ENCODE peak calls at places on chromosomes 13 and 19, in five cellular contexts. One of them, this sample, is unnamed.

GRCh38 chr19:13079542-13079986 is 23.1 kb downstream of the LYL1 start:
- DNase-seq in hepatocyte: peak
- DNase-seq in mammary epithelial cell: no peak
- DNase-seq in endothelial cell of umbilical vein: peak
- DNase-seq in osteoblast: no peak
- DNase-seq in this sample: no peak

GRCh38 chr13:45446181-45446580 is 18.6 kb upstream of the COG3 start:
- DNase-seq in hepatocyte: no peak
- DNase-seq in mammary epithelial cell: peak
- DNase-seq in endothelial cell of umbilical vein: no peak
- DNase-seq in osteoblast: peak
- DNase-seq in this sample: no peak

GRCh38 chr19:19955208-19955607 is 54.5 kb downstream of the ZNF93 start:
- DNase-seq in hepatocyte: no peak
- DNase-seq in mammary epithelial cell: no peak
- DNase-seq in endothelial cell of umbilical vein: no peak
- DNase-seq in osteoblast: no peak
- DNase-seq in this sample: no peak

GRCh38 chr13:23510544-23510916 is 59.7 kb upstream of the TNFRSF19 start:
- DNase-seq in hepatocyte: no peak
- DNase-seq in mammary epithelial cell: peak
- DNase-seq in endothelial cell of umbilical vein: no peak
- DNase-seq in osteoblast: no peak
- DNase-seq in this sample: no peak

GRCh38 chr19:18543814-18544475 is 572 bp upstream of the FKBP8 start:
- DNase-seq in hepatocyte: peak
- DNase-seq in mammary epithelial cell: peak
- DNase-seq in endothelial cell of umbilical vein: peak
- DNase-seq in osteoblast: peak
- DNase-seq in this sample: peak

GRCh38 chr13:77698211-77699058 is 948 bp downstream of the SLAIN1 start:
- DNase-seq in hepatocyte: peak
- DNase-seq in mammary epithelial cell: no peak
- DNase-seq in endothelial cell of umbilical vein: peak
- DNase-seq in osteoblast: peak
- DNase-seq in this sample: peak

GRCh38 chr19:48646192-48646911 is 365 bp upstream of the CA11 start:
- DNase-seq in hepatocyte: peak
- DNase-seq in mammary epithelial cell: peak
- DNase-seq in endothelial cell of umbilical vein: peak
- DNase-seq in osteoblast: peak
- DNase-seq in this sample: peak

GRCh38 chr19:8577247-8577646 is at the start of gene MYO1F:
- DNase-seq in hepatocyte: no peak
- DNase-seq in mammary epithelial cell: no peak
- DNase-seq in endothelial cell of umbilical vein: no peak
- DNase-seq in osteoblast: no peak
- DNase-seq in this sample: no peak

GRCh38 chr13:36131215-36131930 is at the start of gene DCLK1:
- DNase-seq in hepatocyte: peak
- DNase-seq in mammary epithelial cell: peak
- DNase-seq in endothelial cell of umbilical vein: no peak
- DNase-seq in osteoblast: peak
- DNase-seq in this sample: peak

GRCh38 chr19:42831221-42832019 is 48.1 kb downstream of the PSG1 start:
- DNase-seq in hepatocyte: no peak
- DNase-seq in mammary epithelial cell: peak
- DNase-seq in endothelial cell of umbilical vein: no peak
- DNase-seq in osteoblast: no peak
- DNase-seq in this sample: no peak

GRCh38 chr13:50222569-50223332 is 207.5 kb downstream of the KCNRG start:
- DNase-seq in hepatocyte: peak
- DNase-seq in mammary epithelial cell: peak
- DNase-seq in endothelial cell of umbilical vein: no peak
- DNase-seq in osteoblast: peak
- DNase-seq in this sample: no peak

GRCh38 chr19:6694147-6694815 is 24.3 kb upstream of the TNFSF14 start:
- DNase-seq in hepatocyte: no peak
- DNase-seq in mammary epithelial cell: no peak
- DNase-seq in endothelial cell of umbilical vein: no peak
- DNase-seq in osteoblast: no peak
- DNase-seq in this sample: peak

GRCh38 chr19:6801397-6802086 is 29.0 kb downstream of the VAV1 start:
- DNase-seq in hepatocyte: no peak
- DNase-seq in mammary epithelial cell: no peak
- DNase-seq in endothelial cell of umbilical vein: peak
- DNase-seq in osteoblast: peak
- DNase-seq in this sample: peak

GRCh38 chr19:49106648-49107135 is 7.5 kb upstream of the LIN7B start:
- DNase-seq in hepatocyte: peak
- DNase-seq in mammary epithelial cell: peak
- DNase-seq in endothelial cell of umbilical vein: peak
- DNase-seq in osteoblast: peak
- DNase-seq in this sample: peak

GRCh38 chr13:113140677-113141590 is 17.5 kb upstream of the PROZ start:
- DNase-seq in hepatocyte: no peak
- DNase-seq in mammary epithelial cell: no peak
- DNase-seq in endothelial cell of umbilical vein: no peak
- DNase-seq in osteoblast: peak
- DNase-seq in this sample: no peak

GRCh38 chr13:98416408-98416807 is 160.5 kb downstream of the STK24 start:
- DNase-seq in hepatocyte: peak
- DNase-seq in mammary epithelial cell: no peak
- DNase-seq in endothelial cell of umbilical vein: no peak
- DNase-seq in osteoblast: no peak
- DNase-seq in this sample: no peak

GRCh38 chr13:74683411-74683810 is 549.2 kb upstream of the KLF12 start:
- DNase-seq in hepatocyte: no peak
- DNase-seq in mammary epithelial cell: peak
- DNase-seq in endothelial cell of umbilical vein: peak
- DNase-seq in osteoblast: no peak
- DNase-seq in this sample: peak
- TF ChIP-seq CTCF in hepatocyte: no peak
- TF ChIP-seq CTCF in mammary epithelial cell: peak
- TF ChIP-seq CTCF in endothelial cell of umbilical vein: no peak
- TF ChIP-seq CTCF in osteoblast: peak
- TF ChIP-seq CTCF in this sample: peak

DNA sequence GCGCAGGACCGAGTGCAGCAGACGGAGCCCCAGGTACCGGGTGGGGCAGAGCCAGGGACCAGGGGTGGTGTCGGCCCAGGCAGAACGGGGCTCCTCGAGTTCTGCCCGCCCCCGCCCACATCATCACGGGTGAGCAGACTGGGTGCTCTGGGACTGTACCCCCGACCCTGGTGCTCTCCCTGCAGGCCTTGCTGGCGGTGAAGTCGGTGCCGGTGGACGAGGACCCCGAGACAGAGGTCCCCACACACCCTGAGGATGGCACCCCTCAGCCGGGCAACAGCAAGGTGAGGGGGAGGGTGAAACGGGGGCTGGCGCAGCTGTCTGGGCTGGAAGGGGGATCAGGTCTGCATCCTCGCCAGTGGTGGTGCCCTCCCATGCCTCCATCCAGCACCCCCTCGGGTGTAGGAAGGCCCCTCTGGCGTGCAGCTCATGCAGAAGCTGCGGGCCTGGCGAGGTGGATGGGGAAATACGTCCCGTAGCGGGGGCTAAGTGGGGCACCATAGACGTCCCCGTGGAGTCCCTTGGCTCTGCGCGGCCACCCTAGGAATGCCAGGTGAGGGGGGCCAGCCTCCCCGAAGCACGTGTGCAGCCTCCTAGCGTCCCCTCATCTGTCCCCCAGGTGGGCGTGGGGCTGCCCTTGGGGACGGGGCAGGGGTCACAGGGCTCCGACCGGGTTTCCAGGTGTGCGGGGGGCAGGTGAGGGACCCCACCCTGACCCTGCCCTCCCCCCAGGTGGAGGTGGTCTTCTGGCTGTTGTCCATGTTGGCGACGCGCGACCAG is 6.4 kb downstream of the APC2 start:
- DNase-seq in hepatocyte: no peak
- DNase-seq in mammary epithelial cell: no peak
- DNase-seq in endothelial cell of umbilical vein: no peak
- DNase-seq in osteoblast: no peak
- DNase-seq in this sample: peak
- H2AFZ ChIP-seq in hepatocyte: no peak
- H2AFZ ChIP-seq in mammary epithelial cell: no peak
- H2AFZ ChIP-seq in endothelial cell of umbilical vein: no peak
- H2AFZ ChIP-seq in osteoblast: no peak
- H2AFZ ChIP-seq in this sample: no peak

DNA sequence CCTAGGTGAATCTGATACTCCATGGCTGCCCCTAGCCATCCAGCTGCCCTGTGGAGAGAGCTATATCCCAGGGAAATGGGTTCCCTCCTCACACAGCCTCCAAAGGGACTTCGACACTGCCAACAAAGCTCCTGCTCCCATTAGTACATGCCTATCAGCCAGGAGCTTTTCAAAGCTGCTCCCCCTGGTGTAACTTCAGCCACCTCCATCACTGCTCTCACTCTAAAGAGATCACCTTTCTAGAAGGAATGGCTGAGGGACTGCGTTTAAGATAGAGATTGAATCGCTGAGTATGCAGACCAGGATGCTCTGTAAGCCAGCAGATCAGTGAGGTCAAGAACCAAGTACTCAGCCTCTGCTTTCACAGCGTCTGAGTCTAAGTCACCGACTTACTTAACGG is 213.7 kb downstream of the NALCN start:
- DNase-seq in hepatocyte: no peak
- DNase-seq in mammary epithelial cell: no peak
- DNase-seq in endothelial cell of umbilical vein: no peak
- DNase-seq in osteoblast: no peak
- DNase-seq in this sample: peak
- TF ChIP-seq CTCF in hepatocyte: no peak
- TF ChIP-seq CTCF in mammary epithelial cell: no peak
- TF ChIP-seq CTCF in endothelial cell of umbilical vein: no peak
- TF ChIP-seq CTCF in osteoblast: no peak
- TF ChIP-seq CTCF in this sample: peak

DNA sequence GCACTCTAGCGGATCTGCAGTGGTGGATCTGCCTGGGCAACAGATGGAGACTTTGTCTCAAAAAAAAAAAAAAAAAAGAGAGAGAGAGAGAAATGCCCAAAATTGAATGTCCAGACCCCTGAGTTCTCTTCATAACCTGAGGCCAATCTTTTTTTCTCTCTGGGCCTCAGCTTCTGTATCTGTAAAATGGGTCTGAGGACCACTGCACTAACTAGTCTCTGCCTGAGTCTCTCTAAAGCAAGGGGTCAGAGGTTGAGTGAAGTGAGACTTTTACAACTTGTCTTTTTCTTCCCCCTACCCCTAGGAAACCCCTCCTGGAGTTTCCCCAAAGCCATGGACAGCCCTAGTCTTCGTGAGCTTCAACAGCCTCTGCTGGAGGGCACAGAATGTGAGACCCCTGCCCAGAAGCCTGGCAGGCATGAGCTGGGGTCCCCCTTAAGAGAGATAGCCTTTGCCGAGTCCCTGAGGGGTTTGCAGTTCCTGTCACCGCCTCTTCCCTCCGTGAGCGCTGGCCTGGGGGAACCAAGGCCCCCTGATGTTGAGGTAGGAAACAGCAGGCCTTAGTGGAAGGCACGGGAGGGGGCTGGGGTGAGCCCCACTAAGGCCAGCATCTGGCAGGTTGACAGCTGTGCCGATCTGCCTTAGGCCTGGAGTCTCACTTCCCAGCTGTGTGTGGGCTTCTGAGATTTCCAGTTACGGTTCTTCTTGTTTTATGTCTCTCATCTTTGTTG is 1.8 kb downstream of the TMEM91 start:
- DNase-seq in hepatocyte: peak
- DNase-seq in mammary epithelial cell: no peak
- DNase-seq in endothelial cell of umbilical vein: no peak
- DNase-seq in osteoblast: no peak
- DNase-seq in this sample: peak
- H2AFZ ChIP-seq in hepatocyte: no peak
- H2AFZ ChIP-seq in mammary epithelial cell: no peak
- H2AFZ ChIP-seq in endothelial cell of umbilical vein: no peak
- H2AFZ ChIP-seq in osteoblast: no peak
- H2AFZ ChIP-seq in this sample: no peak

GRCh38 chr19:4443188-4443587 is 14.4 kb downstream of the UBXN6 start:
- DNase-seq in hepatocyte: no peak
- DNase-seq in mammary epithelial cell: no peak
- DNase-seq in endothelial cell of umbilical vein: no peak
- DNase-seq in osteoblast: peak
- DNase-seq in this sample: no peak

GRCh38 chr19:4441994-4442845 is 15.4 kb downstream of the UBXN6 start:
- DNase-seq in hepatocyte: no peak
- DNase-seq in mammary epithelial cell: no peak
- DNase-seq in endothelial cell of umbilical vein: no peak
- DNase-seq in osteoblast: peak
- DNase-seq in this sample: no peak

GRCh38 chr19:4443966-4444764 is 13.4 kb downstream of the UBXN6 start:
- DNase-seq in hepatocyte: no peak
- DNase-seq in mammary epithelial cell: no peak
- DNase-seq in endothelial cell of umbilical vein: no peak
- DNase-seq in osteoblast: peak
- DNase-seq in this sample: no peak

GRCh38 chr19:4444765-4445741 is 12.5 kb downstream of the UBXN6 start:
- DNase-seq in hepatocyte: no peak
- DNase-seq in mammary epithelial cell: no peak
- DNase-seq in endothelial cell of umbilical vein: no peak
- DNase-seq in osteoblast: peak
- DNase-seq in this sample: no peak

GRCh38 chr19:4442846-4443146 is 14.8 kb downstream of the UBXN6 start:
- DNase-seq in hepatocyte: no peak
- DNase-seq in mammary epithelial cell: no peak
- DNase-seq in endothelial cell of umbilical vein: no peak
- DNase-seq in osteoblast: peak
- DNase-seq in this sample: no peak
- TF ChIP-seq CTCF in hepatocyte: no peak
- TF ChIP-seq CTCF in mammary epithelial cell: no peak
- TF ChIP-seq CTCF in endothelial cell of umbilical vein: no peak
- TF ChIP-seq CTCF in osteoblast: no peak
- TF ChIP-seq CTCF in this sample: no peak

GRCh38 chr13:31756346-31756745 is 17.0 kb downstream of the RXFP2 start:
- DNase-seq in hepatocyte: no peak
- DNase-seq in mammary epithelial cell: peak
- DNase-seq in endothelial cell of umbilical vein: no peak
- DNase-seq in osteoblast: peak
- DNase-seq in this sample: no peak
- H2AFZ ChIP-seq in hepatocyte: no peak
- H2AFZ ChIP-seq in mammary epithelial cell: peak
- H2AFZ ChIP-seq in endothelial cell of umbilical vein: no peak
- H2AFZ ChIP-seq in osteoblast: no peak
- H2AFZ ChIP-seq in this sample: no peak

GRCh38 chr13:40789275-40790231 is at the start of gene SLC25A15:
- DNase-seq in hepatocyte: peak
- DNase-seq in mammary epithelial cell: peak
- DNase-seq in endothelial cell of umbilical vein: peak
- DNase-seq in osteoblast: peak
- DNase-seq in this sample: peak
- TF ChIP-seq CTCF in hepatocyte: peak
- TF ChIP-seq CTCF in mammary epithelial cell: no peak
- TF ChIP-seq CTCF in endothelial cell of umbilical vein: peak
- TF ChIP-seq CTCF in osteoblast: no peak
- TF ChIP-seq CTCF in this sample: peak

GRCh38 chr13:67367385-67367784 is 137.2 kb upstream of the PCDH9 start:
- DNase-seq in hepatocyte: no peak
- DNase-seq in mammary epithelial cell: no peak
- DNase-seq in endothelial cell of umbilical vein: no peak
- DNase-seq in osteoblast: no peak
- DNase-seq in this sample: no peak
- H2AFZ ChIP-seq in hepatocyte: no peak
- H2AFZ ChIP-seq in mammary epithelial cell: no peak
- H2AFZ ChIP-seq in endothelial cell of umbilical vein: no peak
- H2AFZ ChIP-seq in osteoblast: no peak
- H2AFZ ChIP-seq in this sample: no peak

GRCh38 chr19:30406220-30406944 is 34.2 kb downstream of the ZNF536 start:
- DNase-seq in hepatocyte: peak
- DNase-seq in mammary epithelial cell: no peak
- DNase-seq in endothelial cell of umbilical vein: no peak
- DNase-seq in osteoblast: no peak
- DNase-seq in this sample: peak
- TF ChIP-seq CTCF in hepatocyte: peak
- TF ChIP-seq CTCF in mammary epithelial cell: no peak
- TF ChIP-seq CTCF in endothelial cell of umbilical vein: no peak
- TF ChIP-seq CTCF in osteoblast: no peak
- TF ChIP-seq CTCF in this sample: peak